ENCODE peak calls at places on chromosomes 1 and 21, in four cellular contexts. X, B, Z and U are unnamed samples. For H3K4me1 and H3K36me3, the result is how much of the 10 kb centered on the place peaks cover.

GRCh38 chr1:31627930-31628421 is 10.5 kb downstream of the HCRTR1 start:
- DNase-seq in B (no peak), X (no peak), Z (no peak), U (no peak)

GRCh38 chr1:11943619-11944018 is 9.1 kb downstream of the PLOD1 start:
- DNase-seq in X (no peak), Z (no peak), B (no peak), U (no peak)

GRCh38 chr1:119141020-119141424 is 569 bp upstream of the WARS2 start:
- DNase-seq in Z (peak), X (peak), B (peak), U (peak)

GRCh38 chr1:246394121-246394520 is 113.0 kb downstream of the SMYD3 start:
- DNase-seq in X (no peak), Z (peak), B (no peak), U (no peak)

GRCh38 chr1:21295059-21295401 is 4.8 kb upstream of the ECE1 start:
- DNase-seq in Z (no peak), B (no peak), X (no peak), U (no peak)

GRCh38 chr1:9763914-9764313 is 59.9 kb downstream of the CLSTN1 start:
- DNase-seq in X (no peak), Z (no peak), B (no peak), U (no peak)

GRCh38 chr1:15975358-15975804 is 520 bp downstream of the ZBTB17 start:
- DNase-seq in X (no peak), B (peak), Z (peak), U (no peak)

GRCh38 chr1:1680912-1681273 is 11.7 kb downstream of the SLC35E2B start:
- DNase-seq in B (no peak), X (no peak), Z (no peak), U (no peak)

GRCh38 chr21:36194024-36194423 is 37.4 kb downstream of the DOP1B start:
- DNase-seq in Z (no peak), B (no peak), X (no peak), U (no peak)

GRCh38 chr1:118963138-118963455 is 25.0 kb downstream of the TBX15 start:
- DNase-seq in B (no peak), Z (no peak), X (no peak), U (no peak)

GRCh38 chr21:39938086-39938611 is 70.9 kb downstream of the PCP4 start:
- DNase-seq in Z (no peak), X (no peak), B (no peak), U (no peak)

GRCh38 chr1:244834596-244835275 is 722 bp upstream of the COX20 start:
- DNase-seq in Z (peak), B (peak), X (peak), U (peak)

GRCh38 chr1:54977938-54978337 is 2.5 kb upstream of the TMEM61 start:
- DNase-seq in Z (no peak), X (no peak), B (no peak), U (no peak)
- H3K4me1 ChIP-seq in Z (under half), X (under half), B (under half), U (under half)

GRCh38 chr1:240816472-240816871 is 204.5 kb upstream of the GREM2 start:
- DNase-seq in Z (no peak), X (no peak), B (no peak), U (no peak)
- H3K36me3 ChIP-seq in Z (under half), X (under half), B (under half), U (under half)

DNA sequence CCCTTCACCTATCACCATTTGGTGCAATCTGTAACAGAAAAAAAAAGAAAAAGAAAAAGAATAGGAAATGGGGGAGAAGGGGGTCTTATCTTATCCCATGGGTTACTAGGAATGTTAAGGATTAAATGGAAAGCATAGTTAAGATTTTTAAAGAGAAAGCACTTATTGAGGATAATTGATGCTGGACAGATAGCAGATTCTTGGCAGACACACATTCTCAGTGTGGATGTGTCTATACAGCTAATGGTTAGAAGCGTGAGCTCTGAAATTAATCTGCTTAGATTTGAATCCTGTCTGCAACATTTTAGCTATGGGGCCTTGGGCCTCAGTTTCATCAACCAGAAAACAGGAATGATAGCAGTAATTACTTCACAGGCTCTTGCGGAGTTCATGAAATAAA is 67.1 kb downstream of the SSBP3 start:
- DNase-seq in B (no peak), Z (no peak), X (no peak), U (no peak)
- H3K4me1 ChIP-seq in B (under half), Z (under half), X (under half), U (under half)

GRCh38 chr1:108151548-108151947 is 48.6 kb downstream of the SLC25A24 start:
- DNase-seq in Z (no peak), X (no peak), B (no peak), U (no peak)
- H3K36me3 ChIP-seq in Z (half or more), X (under half), B (under half), U (under half)